ENCODE peak calls at places on chromosome 21, in eight cellular contexts. A, H, S, W, I, G, Z and E are unnamed samples.
A peak's percentile ranks its signal among the peaks of the same experiment; 100 is the strongest.

GRCh38 chr21:46294647-46295176 is 8.6 kb downstream of the YBEY start:
- DNase-seq in S (no peak), I (no peak), Z (peak; percentile 78), W (peak; percentile 74), G (no peak), H (peak; percentile 17), A (peak; percentile 22), E (peak; percentile 33)

GRCh38 chr21:38506606-38507331 is 8.5 kb upstream of the ERG start:
- DNase-seq in G (no peak), H (no peak), I (no peak), S (no peak), A (no peak), W (no peak), Z (peak; percentile 14), E (no peak)

GRCh38 chr21:33834801-33835500 is 80.7 kb downstream of the ATP5PO start:
- DNase-seq in W (no peak), I (no peak), G (no peak), Z (no peak), S (no peak), A (no peak), H (no peak), E (no peak)

GRCh38 chr21:46136739-46137349 is 18.5 kb downstream of the FTCD start:
- DNase-seq in G (no peak), W (no peak), S (no peak), H (no peak), Z (no peak), I (no peak), A (no peak), E (no peak)

GRCh38 chr21:35026617-35027557 is 22.2 kb downstream of the RUNX1 start:
- DNase-seq in G (peak; percentile 89), H (peak; percentile 38), S (peak; percentile 58), W (peak; percentile 47), I (peak; percentile 90), A (no peak), Z (peak; percentile 74), E (no peak)

GRCh38 chr21:46191257-46191685 is 7.0 kb upstream of the SPATC1L start:
- DNase-seq in W (peak; percentile 90), G (no peak), H (no peak), A (no peak), S (peak; percentile 90), I (no peak), Z (peak; percentile 84), E (no peak)

GRCh38 chr21:26093094-26093493 is 77.5 kb downstream of the APP start:
- DNase-seq in H (no peak), I (no peak), Z (peak; percentile 86), S (no peak), G (no peak), W (peak; percentile 25), A (no peak), E (no peak)

GRCh38 chr21:23160914-23161313 is 2162.7 kb downstream of the NCAM2 start:
- DNase-seq in G (no peak), I (no peak), Z (no peak), A (no peak), S (no peak), H (no peak), W (no peak), E (no peak)

GRCh38 chr21:29637126-29637525 is 302.7 kb downstream of the GRIK1 start:
- DNase-seq in A (no peak), Z (no peak), H (no peak), G (no peak), I (no peak), W (no peak), S (no peak), E (no peak)

GRCh38 chr21:26385721-26386120 is 187.4 kb downstream of the CYYR1 start:
- DNase-seq in W (peak; percentile 77), A (no peak), Z (peak; percentile 20), S (no peak), G (no peak), H (no peak), I (no peak), E (no peak)

GRCh38 chr21:14613496-14613895 is 67.4 kb upstream of the SAMSN1 start:
- DNase-seq in Z (no peak), S (no peak), H (no peak), G (no peak), A (no peak), I (no peak), W (no peak), E (no peak)

GRCh38 chr21:38159355-38159754 is 97.4 kb upstream of the KCNJ15 start:
- DNase-seq in S (peak; percentile 85), H (peak; percentile 79), W (peak; percentile 88), A (peak; percentile 64), I (no peak), G (peak; percentile 55), Z (peak; percentile 71), E (peak; percentile 21)

GRCh38 chr21:41771625-41771945 is 4.7 kb upstream of the RIPK4 start:
- DNase-seq in I (no peak), A (no peak), W (no peak), G (no peak), Z (no peak), H (no peak), S (no peak), E (no peak)

GRCh38 chr21:34336245-34336644 is 27.6 kb upstream of the KCNE2 start:
- DNase-seq in I (no peak), S (no peak), W (peak; percentile 57), A (no peak), Z (no peak), G (no peak), H (no peak), E (no peak)

GRCh38 chr21:31386006-31386405 is 41.9 kb upstream of the TIAM1 start:
- DNase-seq in Z (no peak), I (no peak), S (no peak), W (no peak), A (no peak), G (no peak), H (no peak), E (no peak)